ENCODE peak calls at places on chromosomes 4 and X, in seven cellular contexts. M, Y, P, G, J, Q and V are unnamed samples.

GRCh38 chrX:111581086-111581485 is 69.6 kb downstream of the SERTM2 start:
- DNase-seq in M (no peak), Y (no peak), G (no peak), J (no peak), P (no peak), Q (no peak), V (no peak)

GRCh38 chr4:152534541-152535231 is 1.2 kb downstream of the FBXW7 start:
- DNase-seq in P (no peak), M (peak), J (peak), Q (peak), G (peak), Y (peak), V (no peak)

GRCh38 chrX:133983974-133984578 is 1.3 kb downstream of the GPC3 start:
- DNase-seq in Y (no peak), P (no peak), J (peak), Q (no peak), M (no peak), G (no peak), V (no peak)

GRCh38 chrX:108225456-108225730 is 133.8 kb downstream of the ATG4A start:
- DNase-seq in Y (no peak), P (no peak), G (no peak), M (no peak), Q (no peak), J (peak), V (no peak)

GRCh38 chr4:85084371-85085170 is 118.1 kb upstream of the WDFY3 start:
- DNase-seq in J (no peak), M (no peak), P (peak), G (no peak), Q (no peak), Y (no peak), V (peak)

GRCh38 chr4:56245547-56246229 is 141.6 kb downstream of the AASDH start:
- DNase-seq in G (no peak), J (no peak), Q (no peak), Y (no peak), P (no peak), M (no peak), V (no peak)

GRCh38 chrX:104679175-104679574 is 113.2 kb downstream of the IL1RAPL2 start:
- DNase-seq in Q (no peak), M (no peak), G (no peak), J (no peak), P (no peak), Y (no peak), V (no peak)

GRCh38 chr4:38322709-38323108 is 341.3 kb upstream of the KLF3 start:
- DNase-seq in J (no peak), P (peak), G (no peak), M (peak), Y (no peak), Q (peak), V (no peak)

GRCh38 chr4:153142700-153143438 is 61.4 kb upstream of the TRIM2 start:
- DNase-seq in P (peak), Q (peak), G (peak), Y (peak), M (peak), J (peak), V (no peak)

GRCh38 chrX:13022926-13023325 is 21.5 kb downstream of the FAM9C start:
- DNase-seq in M (no peak), Q (no peak), Y (no peak), J (no peak), G (no peak), P (no peak), V (no peak)

GRCh38 chr4:78057600-78058560 is 757 bp downstream of the FRAS1 start:
- DNase-seq in J (peak), Y (peak), Q (peak), M (peak), G (peak), P (peak), V (no peak)

GRCh38 chr4:102438873-102439614 is 62.1 kb upstream of the NFKB1 start:
- DNase-seq in P (peak), G (no peak), M (no peak), J (no peak), Y (no peak), Q (no peak), V (no peak)

GRCh38 chrX:37767438-37767837 is 12.4 kb upstream of the CYBB start:
- DNase-seq in P (no peak), G (no peak), M (no peak), Y (no peak), J (no peak), Q (no peak), V (no peak)

GRCh38 chr4:54942735-54943134 is 182.7 kb downstream of the KDR start:
- DNase-seq in J (no peak), P (no peak), Y (no peak), Q (no peak), G (no peak), M (no peak), V (no peak)

GRCh38 chr4:142091691-142092182 is 455.4 kb downstream of the IL15 start:
- DNase-seq in Y (no peak), P (peak), Q (no peak), M (no peak), G (no peak), J (no peak), V (no peak)

GRCh38 chr4:30792616-30793015 is 72.4 kb downstream of the PCDH7 start:
- DNase-seq in J (no peak), P (no peak), G (no peak), M (no peak), Q (no peak), Y (no peak), V (no peak)

GRCh38 chr4:185235480-185236154 is 26.2 kb downstream of the SNX25 start:
- DNase-seq in Y (no peak), M (no peak), J (peak), G (no peak), Q (no peak), P (no peak), V (no peak)

GRCh38 chr4:158610790-158611189 is 60.9 kb downstream of the C4orf46 start:
- DNase-seq in Q (no peak), M (no peak), P (peak), Y (no peak), G (no peak), J (no peak), V (no peak)

GRCh38 chrX:138345801-138346200 is 365.7 kb downstream of the FGF13 start:
- DNase-seq in Q (no peak), P (no peak), G (no peak), M (no peak), J (no peak), Y (no peak), V (no peak)

GRCh38 chr4:123667991-123668390 is 271.4 kb downstream of the SPRY1 start:
- DNase-seq in Q (no peak), M (no peak), J (no peak), G (no peak), P (no peak), Y (no peak), V (no peak)

GRCh38 chr4:117560329-117560728 is 474.0 kb upstream of the NDST3 start:
- DNase-seq in P (no peak), M (no peak), Q (no peak), J (no peak), Y (no peak), G (no peak), V (no peak)

GRCh38 chr4:51885371-51885770 is 42.4 kb downstream of the DCUN1D4 start:
- DNase-seq in P (no peak), G (no peak), Y (no peak), M (no peak), Q (no peak), J (peak), V (no peak)

GRCh38 chr4:176425035-176425434 is 105.3 kb downstream of the SPCS3 start:
- DNase-seq in P (peak), M (no peak), Q (no peak), Y (no peak), J (no peak), G (no peak), V (no peak)

GRCh38 chr4:57265831-57266582 is 155.8 kb upstream of the IGFBP7 start:
- DNase-seq in Q (no peak), P (no peak), G (peak), J (peak), M (no peak), Y (peak), V (no peak)

GRCh38 chr4:140691369-140691768 is 64.8 kb downstream of the TBC1D9 start:
- DNase-seq in M (no peak), P (peak), J (no peak), Y (no peak), Q (no peak), G (no peak), V (no peak)

GRCh38 chr4:102759835-102760644 is 728 bp downstream of the MANBA start:
- DNase-seq in G (peak), Y (no peak), Q (no peak), P (peak), J (peak), M (no peak), V (peak)

GRCh38 chrX:69221239-69222102 is 56.2 kb upstream of the PJA1 start:
- DNase-seq in Y (no peak), M (no peak), G (no peak), P (no peak), J (peak), Q (no peak), V (no peak)

GRCh38 chrX:124033821-124034220 is 72.3 kb downstream of the STAG2 start:
- DNase-seq in P (peak), G (no peak), Y (no peak), M (no peak), Q (no peak), J (no peak), V (no peak)

GRCh38 chrX:106927700-106928099 is 7.5 kb downstream of the CLDN2 start:
- DNase-seq in Y (no peak), P (no peak), M (no peak), J (no peak), G (no peak), Q (no peak), V (no peak)

GRCh38 chr4:125994024-125994423 is 679.3 kb downstream of the FAT4 start:
- DNase-seq in G (no peak), M (no peak), Y (no peak), Q (no peak), J (no peak), P (peak), V (no peak)

GRCh38 chr4:150960079-150960478 is 55.0 kb downstream of the LRBA start:
- DNase-seq in Q (no peak), G (no peak), J (no peak), M (no peak), P (peak), Y (no peak), V (no peak)

GRCh38 chr4:24197891-24198290 is 308.0 kb upstream of the PPARGC1A start:
- DNase-seq in Y (no peak), J (no peak), Q (no peak), P (no peak), M (no peak), G (no peak), V (no peak)

GRCh38 chr4:42672359-42673083 is 15.6 kb upstream of the ATP8A1 start:
- DNase-seq in P (no peak), J (no peak), M (no peak), G (no peak), Q (no peak), Y (no peak), V (no peak)

GRCh38 chr4:86092684-86093083 is 267.2 kb downstream of the MAPK10 start:
- DNase-seq in Q (no peak), Y (no peak), J (no peak), P (peak), M (no peak), G (no peak), V (no peak)

GRCh38 chr4:38670939-38671593 is 7.1 kb downstream of the KLF3 start:
- DNase-seq in J (peak), Y (peak), P (no peak), Q (no peak), G (no peak), M (no peak), V (no peak)

GRCh38 chrX:124395145-124395858 is 48.9 kb downstream of the SH2D1A start:
- DNase-seq in Q (no peak), M (no peak), P (no peak), J (no peak), Y (no peak), G (no peak), V (no peak)

GRCh38 chr4:109915385-109916002 is 2.8 kb downstream of the EGF start:
- DNase-seq in J (no peak), G (no peak), M (no peak), Q (no peak), Y (no peak), P (no peak), V (no peak)

GRCh38 chr4:147833254-147833653 is 101.4 kb downstream of the ARHGAP10 start:
- DNase-seq in Y (no peak), J (no peak), P (peak), Q (no peak), G (no peak), M (no peak), V (no peak)

GRCh38 chrX:74420194-74421035 is 878 bp upstream of the SLC16A2 start:
- DNase-seq in G (no peak), Q (peak), P (peak), M (peak), Y (peak), J (peak), V (no peak)

GRCh38 chr4:100644150-100644549 is 126.3 kb upstream of the EMCN start:
- DNase-seq in M (no peak), J (no peak), Y (no peak), P (no peak), G (no peak), Q (no peak), V (no peak)

GRCh38 chr4:69584135-69584534 is 55.3 kb downstream of the UGT2A2 start:
- DNase-seq in Y (no peak), M (no peak), J (no peak), Q (no peak), G (no peak), P (no peak), V (no peak)

GRCh38 chr4:69583543-69583942 is 55.9 kb downstream of the UGT2A2 start:
- DNase-seq in M (no peak), Y (no peak), P (no peak), Q (no peak), J (no peak), G (no peak), V (no peak)
- H3K4me3 ChIP-seq in M (no peak), Y (no peak), P (no peak), Q (no peak), J (no peak), G (no peak), V (no peak)

GRCh38 chr4:94649381-94650128 is 108.2 kb upstream of the BMPR1B start:
- DNase-seq in G (no peak), P (peak), Q (no peak), M (no peak), Y (no peak), J (no peak), V (no peak)
- TF ChIP-seq CTCF in G (no peak), P (no peak), Q (no peak), M (no peak), Y (no peak), J (no peak), V (no peak)

GRCh38 chrX:10104958-10105658 is 51.7 kb upstream of the CLCN4 start:
- DNase-seq in J (no peak), P (no peak), Y (no peak), Q (no peak), M (no peak), G (no peak), V (no peak)

GRCh38 chrX:10109695-10110094 is 47.1 kb upstream of the CLCN4 start:
- DNase-seq in Q (no peak), Y (no peak), J (no peak), M (peak), G (peak), P (no peak), V (no peak)

GRCh38 chrX:10108288-10108687 is 48.5 kb upstream of the CLCN4 start:
- DNase-seq in G (no peak), M (no peak), P (no peak), Y (no peak), Q (no peak), J (no peak), V (no peak)

GRCh38 chrX:10110316-10110932 is 46.4 kb upstream of the CLCN4 start:
- DNase-seq in J (no peak), Y (no peak), G (no peak), P (no peak), Q (no peak), M (no peak), V (no peak)

DNA sequence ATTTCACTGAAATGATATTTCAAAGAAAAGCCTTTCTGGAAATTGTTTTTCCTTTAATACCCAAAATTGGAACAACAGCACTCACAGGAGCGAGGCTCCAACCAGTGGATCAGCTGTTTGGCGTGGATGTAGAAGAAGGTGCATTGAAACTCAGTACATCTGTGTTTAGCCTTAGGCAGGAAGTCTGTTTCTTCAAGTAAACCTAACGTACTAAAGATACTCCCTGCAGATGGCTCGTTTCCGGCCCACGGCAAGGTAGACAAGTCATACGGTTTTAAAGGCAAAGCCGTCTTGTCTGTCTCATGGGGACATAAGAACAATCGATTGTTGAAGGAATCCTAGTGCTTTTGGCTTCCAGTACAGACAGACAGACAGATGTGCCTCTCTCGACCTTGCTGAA is 50.0 kb upstream of the CLCN4 start:
- DNase-seq in Q (no peak), M (no peak), Y (no peak), P (no peak), G (no peak), J (no peak), V (peak)
- H3K4me3 ChIP-seq in Q (no peak), M (no peak), Y (no peak), P (no peak), G (no peak), J (no peak), V (no peak)

GRCh38 chr4:139282375-139283075 is 2.5 kb upstream of the MGARP start:
- DNase-seq in J (no peak), P (no peak), G (no peak), M (no peak), Q (no peak), Y (no peak), V (no peak)

GRCh38 chr4:139279723-139280620 is at the start of gene MGARP:
- DNase-seq in P (peak), Y (peak), G (peak), Q (no peak), M (peak), J (peak), V (no peak)

GRCh38 chr4:139278450-139278849 is 1.6 kb downstream of the MGARP start:
- DNase-seq in P (no peak), Y (no peak), G (no peak), J (no peak), M (no peak), Q (no peak), V (no peak)

GRCh38 chr4:139278956-139279722 is 886 bp downstream of the MGARP start:
- DNase-seq in M (no peak), Q (no peak), J (peak), P (peak), G (no peak), Y (no peak), V (no peak)

DNA sequence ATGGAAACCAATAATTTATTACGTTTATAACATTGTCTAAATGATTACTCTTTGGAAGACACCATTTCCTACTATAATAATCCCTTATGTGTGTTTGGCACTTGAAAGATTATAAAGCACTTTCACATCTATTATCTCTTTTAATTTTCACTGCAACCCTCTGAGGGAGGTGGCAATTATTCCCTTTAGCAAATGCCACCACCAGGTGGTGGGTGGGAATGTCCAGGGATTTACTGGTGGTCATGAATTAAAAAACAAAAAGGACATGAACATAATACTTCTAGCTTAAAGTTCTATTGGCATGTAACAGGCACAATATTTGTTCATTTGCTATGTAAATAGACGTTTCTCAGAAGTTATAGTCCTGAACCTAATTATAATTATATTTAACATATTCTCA is 1.2 kb upstream of the MGARP start:
- DNase-seq in P (no peak), J (no peak), M (no peak), Q (no peak), Y (no peak), G (no peak), V (no peak)
- TF ChIP-seq CTCF in P (no peak), J (peak), M (peak), Q (no peak), Y (no peak), G (no peak), V (no peak)

DNA sequence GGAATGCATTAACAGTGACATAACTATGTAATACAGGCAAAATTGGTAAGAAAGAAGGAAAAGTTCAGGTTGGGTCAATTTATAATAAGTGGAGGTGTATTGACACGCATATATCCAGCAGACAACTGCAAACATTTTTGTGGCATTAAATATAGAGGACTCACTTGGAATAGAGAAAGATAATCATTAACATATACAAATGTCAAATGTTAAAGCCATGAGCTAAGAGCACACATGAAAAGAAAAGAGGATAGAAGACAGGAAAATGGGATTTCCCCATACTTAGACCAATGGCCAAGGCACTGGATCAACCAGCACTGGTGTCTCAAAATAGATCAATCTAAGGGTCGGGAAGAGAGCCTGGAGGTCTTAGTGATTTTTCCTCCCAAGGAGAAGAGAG is 187.6 kb downstream of the PDGFC start:
- DNase-seq in J (no peak), M (no peak), P (no peak), Q (no peak), G (no peak), Y (no peak), V (no peak)
- H3K4me3 ChIP-seq in J (no peak), M (no peak), P (no peak), Q (no peak), G (no peak), Y (no peak), V (no peak)